ENCODE peak calls at places on chromosome 5, in nine cellular contexts. P is CD8-positive, alpha-beta T cell; A is uterus; U is AG09319; K is kidney; Z is endothelial cell of umbilical vein; V is adrenal gland; R is epithelial cell of esophagus; E is OCI-LY7. Y is an unnamed sample.

GRCh38 chr5:172276214-172276613 is 7.3 kb downstream of the UBTD2 start:
- DNase-seq in K (no peak), A (no peak), E (no peak), V (no peak), P (no peak), U (no peak), Z (no peak), R (peak), Y (no peak)

GRCh38 chr5:71830626-71831539 is 111.8 kb downstream of the CARTPT start:
- DNase-seq in R (peak), V (peak), P (no peak), E (no peak), K (peak), A (peak), Z (peak), U (peak), Y (no peak)

GRCh38 chr5:77630246-77631165 is 8.0 kb downstream of the OTP start:
- DNase-seq in U (no peak), Z (no peak), K (peak), E (no peak), P (no peak), R (peak), A (no peak), V (no peak), Y (peak)

GRCh38 chr5:171980729-171981128 is 25.7 kb downstream of the FBXW11 start:
- DNase-seq in R (no peak), U (no peak), K (no peak), A (no peak), Z (no peak), E (no peak), P (no peak), V (no peak), Y (no peak)

GRCh38 chr5:53490747-53491146 is 10.3 kb downstream of the FST start:
- DNase-seq in U (peak), E (no peak), V (no peak), A (no peak), Z (peak), R (peak), K (no peak), P (no peak), Y (no peak)

GRCh38 chr5:169052207-169052606 is 248.7 kb downstream of the SLIT3 start:
- DNase-seq in V (no peak), A (no peak), R (no peak), Z (no peak), U (no peak), K (no peak), P (no peak), E (no peak), Y (no peak)

GRCh38 chr5:157025093-157025698 is 33.7 kb downstream of the HAVCR1 start:
- DNase-seq in E (peak), K (no peak), V (no peak), R (no peak), P (peak), U (no peak), A (no peak), Z (no peak), Y (no peak)

GRCh38 chr5:78888580-78889187 is 96.4 kb downstream of the ARSB start:
- DNase-seq in K (peak), R (no peak), U (no peak), A (peak), P (no peak), E (no peak), Z (no peak), V (no peak), Y (no peak)

GRCh38 chr5:42858031-42858643 is 46.4 kb upstream of the SELENOP start:
- DNase-seq in K (no peak), V (no peak), E (no peak), U (no peak), P (no peak), A (no peak), R (peak), Z (no peak), Y (no peak)

GRCh38 chr5:103883143-103883542 is 320.6 kb upstream of the NUDT12 start:
- DNase-seq in R (no peak), U (no peak), K (no peak), P (no peak), Z (no peak), V (no peak), A (no peak), E (no peak), Y (no peak)

GRCh38 chr5:28734396-28734795 is 1696.0 kb upstream of the CDH9 start:
- DNase-seq in K (no peak), U (no peak), E (no peak), R (peak), P (no peak), A (no peak), V (no peak), Z (no peak), Y (no peak)

DNA sequence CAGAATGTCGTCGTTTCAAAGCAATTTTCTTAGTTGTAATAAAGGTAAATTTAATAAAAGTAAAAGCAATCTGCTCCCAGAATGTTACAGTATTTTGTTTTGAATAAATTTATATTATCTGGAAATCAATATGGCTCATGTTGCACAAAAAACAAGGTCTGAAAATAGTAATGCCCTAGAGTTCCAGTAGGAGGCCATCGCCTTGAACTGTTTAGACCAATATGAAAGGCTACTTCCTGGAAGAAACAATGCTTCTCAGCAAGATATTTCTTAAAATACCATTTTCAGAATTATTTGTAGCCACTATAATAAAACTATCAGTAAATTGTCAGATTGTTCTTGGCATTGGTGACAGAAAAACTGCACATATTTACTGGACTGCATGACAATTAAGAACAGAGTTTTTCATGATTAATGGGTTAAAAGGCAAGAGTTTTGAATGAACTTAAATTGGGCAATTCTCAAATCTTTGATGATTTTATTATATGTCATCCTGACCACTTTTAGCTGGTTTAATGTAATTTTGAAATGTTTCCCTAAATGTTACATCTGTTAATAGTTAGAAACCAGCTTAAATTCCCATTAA is 153.2 kb downstream of the COMMD10 start:
- DNase-seq in R (peak), E (no peak), K (no peak), U (no peak), A (no peak), Z (no peak), P (no peak), V (no peak), Y (no peak)
- TF ChIP-seq CTCF in R (peak), E (peak), K (no peak), U (peak), A (peak), Z (no peak), P (no peak), V (no peak), Y (no peak)

DNA sequence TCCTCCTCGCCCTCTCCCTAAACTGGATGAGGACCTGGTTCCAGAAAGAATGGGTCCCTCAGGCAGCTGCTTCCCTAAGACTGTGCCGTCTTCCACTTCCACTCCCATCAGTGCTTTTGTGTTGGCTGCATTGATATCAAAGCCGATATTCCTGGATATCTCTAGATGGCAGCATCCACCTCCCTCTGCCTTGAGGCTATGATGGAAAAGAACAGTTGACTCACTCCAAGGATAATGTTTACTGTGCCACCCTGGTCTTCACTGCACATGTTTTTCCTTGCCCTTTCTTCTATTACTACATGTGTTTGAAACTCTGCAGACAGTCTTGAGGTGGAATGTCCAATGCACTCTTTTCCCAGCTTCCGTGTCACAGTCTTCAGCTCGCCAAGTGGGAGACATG is 211.6 kb downstream of the MAST4 start:
- DNase-seq in R (peak), K (no peak), E (no peak), Z (peak), P (no peak), U (peak), A (no peak), V (peak), Y (no peak)
- TF ChIP-seq CTCF in R (peak), K (peak), E (no peak), Z (peak), P (no peak), U (peak), A (peak), V (peak), Y (no peak)

GRCh38 chr5:65808818-65809217 is 86.8 kb downstream of the NLN start:
- DNase-seq in K (no peak), P (no peak), V (no peak), R (peak), Z (no peak), E (no peak), A (no peak), U (peak), Y (no peak)
- TF ChIP-seq CTCF in K (no peak), P (no peak), V (no peak), R (no peak), Z (no peak), E (no peak), A (no peak), U (no peak), Y (no peak)

GRCh38 chr5:9500244-9500643 is 45.6 kb downstream of the SEMA5A start:
- DNase-seq in V (no peak), Z (no peak), K (no peak), A (no peak), P (no peak), R (no peak), E (no peak), U (no peak), Y (no peak)

GRCh38 chr5:9497347-9497746 is 48.5 kb downstream of the SEMA5A start:
- DNase-seq in P (no peak), Z (no peak), R (no peak), E (no peak), V (no peak), K (no peak), A (no peak), U (no peak), Y (no peak)

GRCh38 chr5:9499498-9499876 is 46.4 kb downstream of the SEMA5A start:
- DNase-seq in K (no peak), P (no peak), E (no peak), U (no peak), A (no peak), V (no peak), R (no peak), Z (no peak), Y (no peak)

GRCh38 chr5:9496801-9497200 is 49.1 kb downstream of the SEMA5A start:
- DNase-seq in P (no peak), Z (no peak), U (no peak), R (no peak), K (no peak), A (no peak), E (no peak), V (no peak), Y (no peak)

DNA sequence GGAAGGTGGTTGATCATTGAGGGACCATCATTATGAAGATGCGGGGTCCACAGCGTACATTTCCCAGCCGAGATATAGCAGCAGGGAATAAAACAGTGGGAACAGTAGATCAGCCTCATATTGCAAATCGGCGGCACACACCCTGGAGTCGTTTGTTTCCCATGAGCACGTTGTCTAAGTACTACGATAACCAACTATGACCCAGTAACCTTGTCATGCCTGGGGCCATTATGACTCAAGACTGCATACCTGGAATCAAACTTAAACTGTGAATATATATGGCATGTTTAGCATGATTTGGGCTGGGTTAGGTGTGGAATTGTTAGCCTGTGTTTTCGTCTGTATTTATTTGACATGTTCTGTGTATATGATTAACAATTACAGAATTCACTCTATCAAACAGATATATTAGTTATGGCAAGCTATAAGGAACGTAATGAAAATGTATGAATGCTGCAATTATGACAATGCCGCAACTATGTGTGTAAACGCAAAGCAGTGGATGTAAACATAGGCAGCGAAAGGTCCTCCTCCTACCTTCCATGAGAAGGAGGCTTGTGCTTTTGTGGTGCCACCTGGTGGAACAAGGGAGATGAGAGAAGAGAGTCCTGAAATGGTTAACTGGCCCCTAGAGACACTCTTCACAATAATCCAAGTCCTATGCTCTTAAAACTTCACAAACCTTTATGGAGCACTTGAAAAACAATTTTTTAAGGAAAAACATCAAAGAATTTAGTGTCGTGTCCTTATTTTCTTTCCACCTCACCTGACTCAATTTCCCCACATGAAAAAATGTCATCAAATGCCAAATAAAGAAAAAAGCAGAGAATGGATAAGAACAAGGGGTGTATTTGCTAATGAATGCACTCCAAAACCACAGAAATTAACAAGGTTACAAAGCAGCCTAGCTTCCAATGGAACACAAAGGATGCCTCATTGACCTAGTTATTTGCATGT is 47.1 kb downstream of the SEMA5A start:
- DNase-seq in K (no peak), R (peak), V (no peak), U (no peak), E (peak), P (no peak), A (no peak), Z (no peak), Y (no peak)
- TF ChIP-seq CTCF in K (peak), R (peak), V (no peak), U (peak), E (peak), P (no peak), A (no peak), Z (peak), Y (peak)

GRCh38 chr5:56818409-56819026 is 3.2 kb downstream of the MAP3K1 start:
- DNase-seq in V (no peak), K (no peak), E (no peak), P (no peak), R (no peak), A (no peak), U (no peak), Z (peak), Y (no peak)
- TF ChIP-seq CTCF in V (no peak), K (no peak), E (peak), P (no peak), R (peak), A (no peak), U (peak), Z (peak), Y (no peak)